ENCODE peak calls at places on chromosomes 12 and 14, in six cellular contexts. A is GM20000, U is omental fat pad, Y is RWPE1, E is foreskin fibroblast, O is left ventricle myocardium inferior. T is an unnamed sample.

GRCh38 chr14:22163051-22163450 is 426.0 kb downstream of the DAD1 start:
- DNase-seq in A (no peak), U (no peak), Y (no peak), E (no peak), O (no peak), T (no peak)

GRCh38 chr14:52700701-52701172 is 5.4 kb upstream of the ERO1A start:
- DNase-seq in A (no peak), U (no peak), Y (peak; percentile 71), E (peak; percentile 34), O (no peak), T (no peak)

GRCh38 chr12:12336049-12336411 is 14.0 kb downstream of the MANSC1 start:
- DNase-seq in A (peak; percentile 52), U (no peak), Y (no peak), E (peak; percentile 73), O (no peak), T (peak; percentile 55)

GRCh38 chr14:64632056-64632455 is 72.2 kb upstream of the PLEKHG3 start:
- DNase-seq in A (no peak), U (no peak), Y (no peak), E (no peak), O (no peak), T (no peak)

GRCh38 chr14:105058521-105059034 is 6.7 kb downstream of the GPR132 start:
- DNase-seq in A (no peak), U (no peak), Y (no peak), E (no peak), O (no peak), T (no peak)

GRCh38 chr12:115811929-115812328 is 465.6 kb downstream of the MED13L start:
- DNase-seq in A (no peak), U (no peak), Y (no peak), E (peak; percentile 69), O (no peak), T (no peak)

GRCh38 chr14:65002586-65003210 is 16.0 kb downstream of the FNTB start:
- DNase-seq in A (no peak), U (no peak), Y (no peak), E (peak; percentile 71), O (no peak), T (no peak)

GRCh38 chr12:114343585-114343984 is 62.4 kb downstream of the TBX5 start:
- DNase-seq in A (no peak), U (no peak), Y (no peak), E (no peak), O (no peak), T (no peak)

GRCh38 chr12:78818487-78818886 is 46.1 kb upstream of the SYT1 start:
- DNase-seq in A (no peak), U (no peak), Y (no peak), E (peak; percentile 11), O (no peak), T (no peak)

GRCh38 chr14:68708343-68708742 is 84.5 kb downstream of the ZFP36L1 start:
- DNase-seq in A (no peak), U (no peak), Y (no peak), E (no peak), O (no peak), T (no peak)

GRCh38 chr14:51419685-51420084 is 179.6 kb downstream of the TMX1 start:
- DNase-seq in A (no peak), U (no peak), Y (no peak), E (no peak), O (no peak), T (no peak)

GRCh38 chr14:67851785-67852410 is 32.3 kb downstream of the RAD51B start:
- DNase-seq in A (no peak), U (no peak), Y (no peak), E (no peak), O (no peak), T (no peak)

GRCh38 chr14:96253140-96253539 is 2.9 kb upstream of the BDKRB1 start:
- DNase-seq in A (no peak), U (no peak), Y (peak; percentile 69), E (peak; percentile 89), O (no peak), T (no peak)

GRCh38 chr12:125892276-125892675 is 827.0 kb downstream of the AACS start:
- DNase-seq in A (no peak), U (no peak), Y (peak; percentile 24), E (peak; percentile 1), O (no peak), T (no peak)

GRCh38 chr12:108939594-108939993 is 59.7 kb downstream of the DAO start:
- DNase-seq in A (peak; percentile 15), U (no peak), Y (peak; percentile 27), E (peak; percentile 36), O (no peak), T (no peak)

GRCh38 chr12:85575115-85576096 is 260.8 kb downstream of the RASSF9 start:
- DNase-seq in A (peak; percentile 44), U (peak; percentile 25), Y (peak; percentile 63), E (peak; percentile 81), O (peak; percentile 28), T (peak; percentile 44)

GRCh38 chr12:52214421-52214802 is 18.6 kb upstream of the KRT7 start:
- DNase-seq in A (no peak), U (no peak), Y (no peak), E (no peak), O (no peak), T (no peak)

GRCh38 chr12:28683371-28683770 is 465.7 kb upstream of the FAR2 start:
- DNase-seq in A (no peak), U (no peak), Y (no peak), E (peak; percentile 17), O (no peak), T (no peak)

GRCh38 chr12:52805739-52806138 is 8.2 kb downstream of the KRT4 start:
- DNase-seq in A (no peak), U (no peak), Y (no peak), E (no peak), O (no peak), T (no peak)

GRCh38 chr14:75450381-75451276 is 22.8 kb downstream of the JDP2 start:
- DNase-seq in A (no peak), U (no peak), Y (peak; percentile 84), E (no peak), O (peak; percentile 54), T (no peak)

DNA sequence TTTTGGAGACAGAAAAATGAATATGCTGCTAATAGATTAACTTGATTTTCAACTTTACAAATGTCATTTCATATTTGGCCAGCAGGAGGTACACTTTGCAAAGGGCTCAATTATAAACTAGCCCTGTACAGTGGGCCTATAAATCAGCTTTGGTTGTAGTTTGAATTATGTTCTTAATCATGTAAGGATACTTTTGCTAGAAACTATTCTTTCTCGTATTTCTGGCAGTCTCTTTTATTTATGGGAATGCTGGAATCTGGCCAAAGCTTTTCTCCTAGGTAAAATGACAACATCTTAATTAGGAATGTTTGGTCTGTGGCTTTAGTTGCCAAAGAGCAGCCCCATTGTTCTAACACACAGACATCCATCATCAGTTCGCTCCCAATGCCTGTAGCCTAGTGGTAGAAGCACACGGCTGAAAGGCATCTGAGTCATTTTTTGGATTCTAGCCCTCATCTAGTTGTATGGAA is 1322.3 kb upstream of the SEL1L start:
- DNase-seq in A (no peak), U (no peak), Y (no peak), E (peak; percentile 53), O (no peak), T (no peak)
- TF ChIP-seq CTCF in A (peak; percentile 21), U (no peak), Y (no peak), E (no peak), O (peak; percentile 51), T (no peak)

GRCh38 chr12:25771062-25771461 is 187.4 kb upstream of the RASSF8 start:
- DNase-seq in A (no peak), U (no peak), Y (peak; percentile 40), E (peak; percentile 63), O (no peak), T (peak; percentile 15)

GRCh38 chr12:25767613-25768012 is 190.9 kb upstream of the RASSF8 start:
- DNase-seq in A (no peak), U (no peak), Y (no peak), E (peak; percentile 72), O (no peak), T (no peak)

GRCh38 chr12:25768151-25768550 is 190.3 kb upstream of the RASSF8 start:
- DNase-seq in A (no peak), U (no peak), Y (no peak), E (no peak), O (no peak), T (no peak)

GRCh38 chr12:25764892-25765291 is 193.6 kb upstream of the RASSF8 start:
- DNase-seq in A (no peak), U (no peak), Y (no peak), E (peak; percentile 55), O (no peak), T (no peak)

DNA sequence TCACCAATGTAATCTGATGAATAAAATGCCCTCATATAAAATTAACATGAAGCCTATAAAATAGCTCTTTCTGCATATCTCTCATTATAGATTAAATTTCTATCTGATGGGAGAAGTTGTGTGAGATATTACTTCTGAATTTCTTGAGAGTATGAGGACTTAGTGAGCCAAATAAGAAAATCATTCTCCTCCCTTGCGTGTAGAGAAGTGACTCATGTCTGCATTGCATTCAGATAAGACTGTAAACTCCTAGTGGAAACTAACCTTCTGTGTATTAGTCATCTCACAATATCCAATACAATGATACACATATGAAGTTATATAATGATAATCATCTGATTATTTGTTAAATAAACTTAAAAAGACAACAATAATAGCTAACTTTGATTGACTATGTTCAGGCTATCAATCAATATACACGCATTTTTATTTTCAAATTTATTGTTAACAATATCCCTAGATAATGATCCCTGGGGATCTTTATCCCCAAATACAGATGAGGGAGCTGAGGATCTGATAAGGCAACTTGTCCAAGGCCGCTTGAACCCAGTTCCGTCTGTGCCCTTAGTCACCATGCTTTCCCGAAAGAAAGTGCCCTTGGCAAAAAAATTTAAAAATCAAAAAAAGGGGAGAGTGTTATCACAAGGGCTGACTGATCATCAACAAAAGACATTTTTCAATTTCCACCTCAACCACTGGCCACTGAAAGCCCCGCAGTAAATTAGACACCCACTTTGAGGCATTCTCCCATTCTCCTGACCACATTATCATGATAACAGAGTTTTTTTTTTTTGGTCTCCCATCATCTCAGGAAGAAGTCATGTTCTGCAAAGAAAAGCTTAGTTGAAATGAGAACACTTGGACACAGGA is 189.2 kb upstream of the RASSF8 start:
- DNase-seq in A (no peak), U (no peak), Y (peak; percentile 67), E (peak; percentile 83), O (no peak), T (no peak)
- TF ChIP-seq CTCF in A (no peak), U (no peak), Y (no peak), E (no peak), O (no peak), T (no peak)

GRCh38 chr12:31471061-31471460 is 119.9 kb downstream of the DENND5B start:
- DNase-seq in A (no peak), U (no peak), Y (no peak), E (no peak), O (no peak), T (no peak)

GRCh38 chr12:31474751-31475150 is 116.2 kb downstream of the DENND5B start:
- DNase-seq in A (no peak), U (no peak), Y (no peak), E (no peak), O (no peak), T (no peak)

GRCh38 chr12:31476437-31476836 is 114.5 kb downstream of the DENND5B start:
- DNase-seq in A (no peak), U (no peak), Y (no peak), E (no peak), O (no peak), T (no peak)

GRCh38 chr12:31470462-31470861 is 120.5 kb downstream of the DENND5B start:
- DNase-seq in A (no peak), U (no peak), Y (no peak), E (no peak), O (no peak), T (no peak)

GRCh38 chr12:31471823-31472222 is 119.1 kb downstream of the DENND5B start:
- DNase-seq in A (no peak), U (no peak), Y (no peak), E (peak; percentile 24), O (no peak), T (no peak)
- TF ChIP-seq CTCF in A (no peak), U (no peak), Y (no peak), E (no peak), O (no peak), T (no peak)

GRCh38 chr12:106132175-106133135 is 6.3 kb downstream of the NUAK1 start:
- DNase-seq in A (no peak), U (no peak), Y (no peak), E (no peak), O (no peak), T (no peak)
- TF ChIP-seq CTCF in A (no peak), U (no peak), Y (no peak), E (no peak), O (no peak), T (no peak)